ENCODE peak calls at places on chromosomes 16 and 17, in five cellular contexts. S is ovary; U is CD4-positive, alpha-beta T cell; Z is tibial artery; Y is pancreas. E is an unnamed sample.

GRCh38 chr16:4109250-4109736 is 6.9 kb downstream of the ADCY9 start:
- DNase-seq in S (no peak), U (no peak), Y (no peak), Z (no peak), E (no peak)

GRCh38 chr16:11497851-11498289 is 88.8 kb downstream of the LITAF start:
- DNase-seq in S (no peak), Z (peak), Y (no peak), U (no peak), E (peak)

GRCh38 chr17:63476857-63477470 is at the start of gene ACE:
- DNase-seq in Y (peak), U (no peak), Z (no peak), S (peak), E (no peak)

GRCh38 chr17:82977586-82977985 is 101.8 kb upstream of the METRNL start:
- DNase-seq in Y (no peak), U (no peak), Z (no peak), S (no peak), E (no peak)

GRCh38 chr17:21535686-21536085 is 156.6 kb upstream of the KCNJ18 start:
- DNase-seq in U (no peak), Z (no peak), S (no peak), Y (no peak), E (no peak)

GRCh38 chr17:57552114-57552601 is 192.9 kb downstream of the CCDC182 start:
- DNase-seq in Y (no peak), S (peak), Z (no peak), U (no peak), E (no peak)

GRCh38 chr17:65684631-65685030 is 123.2 kb upstream of the AXIN2 start:
- DNase-seq in U (no peak), Z (no peak), S (no peak), Y (no peak), E (no peak)

GRCh38 chr17:8922923-8923322 is 42.6 kb downstream of the PIK3R5 start:
- DNase-seq in U (no peak), Y (no peak), S (no peak), Z (no peak), E (no peak)

GRCh38 chr17:58956997-58957724 is 149.5 kb downstream of the TRIM37 start:
- DNase-seq in Z (no peak), S (no peak), Y (no peak), U (no peak), E (no peak)

GRCh38 chr17:550041-550398 is 164.6 kb downstream of the VPS53 start:
- DNase-seq in Z (no peak), U (no peak), Y (no peak), S (no peak), E (no peak)

GRCh38 chr16:2056077-2056476 is 8.3 kb downstream of the TSC2 start:
- DNase-seq in Z (no peak), Y (no peak), S (no peak), U (no peak), E (no peak)

GRCh38 chr16:14302399-14303181 is 231.5 kb downstream of the MRTFB start:
- DNase-seq in U (no peak), S (peak), Z (no peak), Y (peak), E (no peak)

GRCh38 chr16:12659871-12660270 is 143.8 kb downstream of the CPPED1 start:
- DNase-seq in U (no peak), Y (no peak), S (no peak), Z (no peak), E (no peak)

GRCh38 chr16:25311950-25312349 is 54.3 kb upstream of the ZKSCAN2 start:
- DNase-seq in Z (no peak), S (no peak), U (no peak), Y (no peak), E (no peak)

GRCh38 chr17:6072157-6072556 is 2.0 kb downstream of the WSCD1 start:
- DNase-seq in Z (no peak), U (no peak), S (no peak), Y (no peak), E (no peak)

GRCh38 chr16:79721186-79721745 is 120.7 kb upstream of the MAF start:
- DNase-seq in Y (no peak), U (no peak), Z (no peak), S (no peak), E (no peak)

GRCh38 chr17:34386925-34387550 is 24.0 kb upstream of the CCL1 start:
- DNase-seq in U (no peak), S (no peak), Y (no peak), Z (peak), E (no peak)

GRCh38 chr16:88486398-88487123 is 33.5 kb downstream of the ZFPM1 start:
- DNase-seq in S (no peak), Y (no peak), U (no peak), Z (no peak), E (no peak)

GRCh38 chr16:371729-372521 is 1.6 kb upstream of the MRPL28 start:
- DNase-seq in U (no peak), S (peak), Z (no peak), Y (no peak), E (no peak)

GRCh38 chr16:641326-642188 is at the start of gene MCRIP2:
- DNase-seq in Y (peak), U (no peak), S (peak), Z (peak), E (no peak)

GRCh38 chr16:3999479-3999868 is 116.8 kb downstream of the ADCY9 start:
- DNase-seq in S (peak), Z (peak), U (no peak), Y (no peak), E (no peak)

GRCh38 chr16:72985148-72985882 is 62.6 kb downstream of the ZFHX3 start:
- DNase-seq in Z (peak), Y (no peak), S (no peak), U (no peak), E (no peak)

GRCh38 chr17:44159519-44160210 is 10.8 kb upstream of the ASB16 start:
- DNase-seq in S (no peak), U (no peak), Z (no peak), Y (no peak), E (no peak)

DNA sequence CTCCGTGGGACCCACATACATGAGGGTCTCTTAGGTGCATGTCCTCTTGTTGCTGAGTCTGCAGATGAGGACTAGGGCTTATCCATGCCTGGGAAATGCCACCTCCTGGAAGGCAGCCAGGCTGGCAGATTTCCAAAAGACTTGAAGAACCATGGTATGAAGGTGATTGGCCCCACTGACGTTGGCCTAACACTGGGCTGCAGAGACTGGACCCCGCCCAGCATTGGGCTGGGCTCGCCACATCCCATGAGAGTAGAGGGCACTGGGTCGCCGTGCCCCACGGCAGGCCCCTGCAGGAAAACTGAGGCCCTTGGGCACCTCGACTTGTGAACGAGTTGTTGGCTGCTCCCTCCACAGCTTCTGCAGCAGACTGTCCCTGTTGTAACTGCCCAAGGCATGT is 38.2 kb upstream of the IL21R start:
- DNase-seq in S (no peak), Z (no peak), Y (peak), U (no peak), E (no peak)
- H3K27ac ChIP-seq in S (no peak), Z (peak), Y (peak), U (no peak), E (no peak)

GRCh38 chr16:84141143-84141670 is 3.8 kb downstream of the HSDL1 start:
- DNase-seq in Z (no peak), S (no peak), U (no peak), Y (no peak), E (no peak)
- TF ChIP-seq CTCF in Z (no peak), S (no peak), U (no peak), Y (no peak), E (no peak)

GRCh38 chr16:53945996-53946395 is 242.0 kb downstream of the FTO start:
- DNase-seq in Z (no peak), S (no peak), U (no peak), Y (peak), E (no peak)

GRCh38 chr16:53948734-53949430 is 244.9 kb downstream of the FTO start:
- DNase-seq in Z (no peak), Y (no peak), S (no peak), U (no peak), E (no peak)

GRCh38 chr16:53946745-53947386 is 242.9 kb downstream of the FTO start:
- DNase-seq in U (no peak), S (no peak), Y (no peak), Z (no peak), E (no peak)

GRCh38 chr16:53948326-53948725 is 244.4 kb downstream of the FTO start:
- DNase-seq in S (no peak), Z (no peak), Y (no peak), U (no peak), E (no peak)

GRCh38 chr16:53944026-53944425 is 240.1 kb downstream of the FTO start:
- DNase-seq in Z (no peak), U (no peak), Y (no peak), S (no peak), E (no peak)
- H3K27ac ChIP-seq in Z (no peak), U (no peak), Y (no peak), S (no peak), E (no peak)

DNA sequence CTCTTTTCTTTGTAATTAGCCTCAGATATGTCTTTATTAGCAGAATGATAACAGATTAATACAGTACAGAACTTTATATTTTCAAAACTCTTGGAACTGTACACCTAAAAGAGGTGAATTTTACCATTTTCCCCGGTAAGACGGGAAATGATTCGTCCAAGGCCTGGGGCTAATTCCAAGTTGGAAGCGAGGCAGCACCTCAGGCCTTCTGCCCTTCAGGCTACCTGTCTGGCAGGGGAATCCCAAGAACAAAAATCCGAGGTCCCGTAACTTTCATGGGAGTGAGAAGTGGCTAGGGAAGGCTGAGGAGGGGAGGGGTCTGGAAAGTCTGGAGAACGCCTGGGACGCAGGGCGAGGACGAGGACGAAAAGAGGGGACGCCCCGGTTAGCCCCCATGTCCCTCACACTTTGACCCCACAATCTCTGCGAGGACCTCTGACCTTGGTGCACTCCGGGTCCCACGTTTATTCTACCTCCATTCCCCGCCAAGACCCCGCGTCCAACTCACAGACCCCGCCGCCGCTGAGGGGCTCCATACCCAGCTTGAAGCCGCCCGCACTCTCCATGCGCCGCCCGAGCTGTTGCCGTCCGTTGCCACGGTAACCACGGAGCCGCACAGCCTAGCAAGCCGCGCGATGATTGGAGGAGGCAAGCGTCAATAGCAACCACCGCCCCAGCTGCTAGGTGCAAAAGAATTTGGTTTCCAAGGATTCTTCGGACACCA is at the start of gene HYDIN:
- DNase-seq in Y (peak), S (peak), U (no peak), Z (no peak), E (no peak)
- TF ChIP-seq CTCF in Y (no peak), S (no peak), U (no peak), Z (no peak), E (no peak)